ENCODE peak calls at places on chromosome 15, in six cellular contexts. N, I, S, K, R and X are unnamed samples.

GRCh38 chr15:83327041-83327440 is 42.6 kb upstream of the BNC1 start:
- DNase-seq in N (no peak), I (no peak), S (peak; percentile 7), K (no peak), R (no peak), X (no peak)

GRCh38 chr15:92322566-92323355 is 70.9 kb upstream of the ST8SIA2 start:
- DNase-seq in N (no peak), I (no peak), S (no peak), K (no peak), R (no peak), X (no peak)

GRCh38 chr15:39165026-39165706 is 415.7 kb upstream of the THBS1 start:
- DNase-seq in N (no peak), I (no peak), S (no peak), K (no peak), R (no peak), X (peak; percentile 66)

GRCh38 chr15:55587321-55588069 is 650 bp downstream of the PYGO1 start:
- DNase-seq in N (no peak), I (peak; percentile 67), S (peak; percentile 79), K (peak; percentile 35), R (no peak), X (peak; percentile 77)

GRCh38 chr15:38899300-38899699 is 334.7 kb upstream of the RASGRP1 start:
- DNase-seq in N (no peak), I (no peak), S (no peak), K (no peak), R (no peak), X (peak; percentile 27)

GRCh38 chr15:69209661-69210060 is 49.2 kb downstream of the GLCE start:
- DNase-seq in N (no peak), I (no peak), S (peak; percentile 1), K (no peak), R (no peak), X (no peak)

GRCh38 chr15:28125673-28126651 is 26.8 kb upstream of the OCA2 start:
- DNase-seq in N (peak; percentile 65), I (peak; percentile 81), S (peak; percentile 78), K (peak; percentile 54), R (peak; percentile 33), X (peak; percentile 66)

GRCh38 chr15:31171731-31172130 is 70.2 kb upstream of the TRPM1 start:
- DNase-seq in N (no peak), I (no peak), S (no peak), K (no peak), R (no peak), X (no peak)

GRCh38 chr15:73231661-73232443 is 136.9 kb downstream of the HCN4 start:
- DNase-seq in N (no peak), I (peak; percentile 29), S (no peak), K (no peak), R (no peak), X (peak; percentile 61)

GRCh38 chr15:66982816-66983215 is 82.6 kb upstream of the SMAD3 start:
- DNase-seq in N (no peak), I (no peak), S (no peak), K (no peak), R (no peak), X (peak; percentile 69)

GRCh38 chr15:71559098-71559497 is 251.3 kb upstream of the NR2E3 start:
- DNase-seq in N (no peak), I (no peak), S (no peak), K (no peak), R (no peak), X (peak; percentile 45)

GRCh38 chr15:65072027-65072426 is 4.2 kb upstream of the RASL12 start:
- DNase-seq in N (no peak), I (no peak), S (no peak), K (no peak), R (no peak), X (peak; percentile 69)

GRCh38 chr15:84734794-84735479 is 13.5 kb upstream of the ZNF592 start:
- DNase-seq in N (peak; percentile 95), I (peak; percentile 98), S (peak; percentile 71), K (peak; percentile 94), R (peak; percentile 85), X (no peak)

GRCh38 chr15:62920569-62921502 is 121.7 kb upstream of the TPM1 start:
- DNase-seq in N (no peak), I (no peak), S (no peak), K (no peak), R (no peak), X (peak; percentile 68)

GRCh38 chr15:36579792-36580431 is 486 bp downstream of the CDIN1 start:
- DNase-seq in N (peak; percentile 42), I (no peak), S (no peak), K (peak; percentile 33), R (no peak), X (peak; percentile 56)

GRCh38 chr15:73388256-73388781 is 19.6 kb upstream of the HCN4 start:
- DNase-seq in N (no peak), I (peak; percentile 30), S (no peak), K (no peak), R (peak; percentile 72), X (peak; percentile 68)

GRCh38 chr15:77596821-77597803 is 35.6 kb downstream of the LINGO1 start:
- DNase-seq in N (no peak), I (no peak), S (peak; percentile 61), K (no peak), R (no peak), X (no peak)

GRCh38 chr15:39497016-39497758 is 83.7 kb upstream of the THBS1 start:
- DNase-seq in N (no peak), I (no peak), S (no peak), K (no peak), R (no peak), X (no peak)

GRCh38 chr15:94235041-94235440 is 3.7 kb downstream of the MCTP2 start:
- DNase-seq in N (no peak), I (no peak), S (no peak), K (no peak), R (no peak), X (no peak)

GRCh38 chr15:45795487-45796069 is 160.7 kb downstream of the SQOR start:
- DNase-seq in N (peak; percentile 65), I (peak; percentile 93), S (peak; percentile 88), K (peak; percentile 64), R (peak; percentile 47), X (peak; percentile 38)

GRCh38 chr15:45794768-45795486 is 160.1 kb downstream of the SQOR start:
- DNase-seq in N (no peak), I (no peak), S (no peak), K (no peak), R (no peak), X (no peak)

GRCh38 chr15:45799508-45799907 is 164.7 kb downstream of the SQOR start:
- DNase-seq in N (peak; percentile 32), I (no peak), S (no peak), K (peak; percentile 32), R (no peak), X (no peak)

GRCh38 chr15:45794304-45794703 is 159.5 kb downstream of the SQOR start:
- DNase-seq in N (no peak), I (no peak), S (no peak), K (no peak), R (no peak), X (no peak)

GRCh38 chr15:45796433-45796832 is 161.6 kb downstream of the SQOR start:
- DNase-seq in N (no peak), I (no peak), S (no peak), K (no peak), R (no peak), X (no peak)
- TF ChIP-seq EZH2phosphoT487 in N (no peak), I (no peak), S (no peak), K (no peak), R (no peak), X (no peak)

GRCh38 chr15:41989573-41990242 is 17.4 kb upstream of the EHD4 start:
- DNase-seq in N (peak; percentile 77), I (peak; percentile 87), S (peak; percentile 88), K (peak; percentile 64), R (peak; percentile 55), X (peak; percentile 79)
- TF ChIP-seq EZH2phosphoT487 in N (no peak), I (no peak), S (no peak), K (no peak), R (no peak), X (no peak)

GRCh38 chr15:22903961-22904534 is 65.6 kb downstream of the NIPA2 start:
- DNase-seq in N (no peak), I (no peak), S (no peak), K (no peak), R (no peak), X (no peak)
- TF ChIP-seq EZH2phosphoT487 in N (no peak), I (no peak), S (no peak), K (no peak), R (no peak), X (no peak)

DNA sequence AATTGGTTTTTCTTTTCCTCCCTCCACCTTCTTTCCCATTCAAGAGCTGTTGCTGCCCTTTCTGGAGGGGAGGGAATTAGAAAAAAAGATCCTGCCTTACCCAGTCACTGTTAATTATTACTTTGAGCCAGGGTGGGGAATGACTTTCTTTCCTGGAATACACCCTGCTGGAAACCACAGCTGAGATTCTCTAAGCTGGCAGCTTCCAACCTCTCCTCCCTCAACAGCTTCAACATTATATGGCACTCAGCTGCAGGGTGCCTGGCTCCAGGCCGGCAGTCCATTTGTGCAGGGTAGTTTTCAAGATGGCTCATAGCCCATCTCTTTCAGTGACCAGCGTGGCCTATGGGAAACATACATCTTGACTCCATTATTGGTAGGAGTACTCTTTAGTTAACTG is 105.8 kb downstream of the UBE3A start:
- DNase-seq in N (no peak), I (no peak), S (no peak), K (no peak), R (no peak), X (no peak)
- TF ChIP-seq EZH2phosphoT487 in N (no peak), I (no peak), S (no peak), K (no peak), R (no peak), X (no peak)

GRCh38 chr15:90572893-90573292 is 43.2 kb downstream of the CRTC3 start:
- DNase-seq in N (no peak), I (no peak), S (no peak), K (no peak), R (no peak), X (no peak)
- TF ChIP-seq EZH2phosphoT487 in N (no peak), I (no peak), S (no peak), K (no peak), R (no peak), X (no peak)

GRCh38 chr15:80557441-80558234 is 137.5 kb upstream of the ABHD17C start:
- DNase-seq in N (no peak), I (no peak), S (no peak), K (no peak), R (no peak), X (no peak)

GRCh38 chr15:80559320-80559693 is 135.8 kb upstream of the ABHD17C start:
- DNase-seq in N (no peak), I (peak; percentile 20), S (no peak), K (no peak), R (no peak), X (no peak)

GRCh38 chr15:80559761-80560160 is 135.3 kb upstream of the ABHD17C start:
- DNase-seq in N (no peak), I (no peak), S (no peak), K (no peak), R (no peak), X (no peak)

GRCh38 chr15:80560601-80561025 is 134.5 kb upstream of the ABHD17C start:
- DNase-seq in N (no peak), I (no peak), S (no peak), K (no peak), R (no peak), X (no peak)

GRCh38 chr15:80558631-80559319 is 136.3 kb upstream of the ABHD17C start:
- DNase-seq in N (no peak), I (no peak), S (no peak), K (no peak), R (no peak), X (no peak)
- TF ChIP-seq EZH2phosphoT487 in N (no peak), I (no peak), S (no peak), K (no peak), R (no peak), X (no peak)